ENCODE peak calls at places on chromosome 3, in five cellular contexts. R, U, F, J and M are unnamed samples.
A peak's percentile ranks its signal among the peaks of the same experiment; 100 is the strongest.

GRCh38 chr3:150370129-150370602 is 37.9 kb upstream of the TSC22D2 start:
- DNase-seq in J (no peak), F (peak; percentile 73), U (no peak), R (no peak), M (peak; percentile 91)

GRCh38 chr3:65732060-65732933 is 306.4 kb downstream of the MAGI1 start:
- DNase-seq in R (no peak), U (no peak), J (no peak), F (peak; percentile 15), M (peak; percentile 18)

GRCh38 chr3:176633511-176633910 is 563.8 kb downstream of the TBL1XR1 start:
- DNase-seq in R (no peak), J (no peak), F (no peak), U (no peak), M (no peak)

GRCh38 chr3:188345223-188345622 is 191.3 kb downstream of the LPP start:
- DNase-seq in F (no peak), J (no peak), U (no peak), R (no peak), M (peak; percentile 83)

GRCh38 chr3:129441215-129441614 is 1.2 kb downstream of the IFT122 start:
- DNase-seq in U (no peak), F (no peak), J (no peak), R (no peak), M (no peak)

GRCh38 chr3:105233056-105233455 is 133.7 kb upstream of the ALCAM start:
- DNase-seq in U (no peak), R (no peak), J (no peak), F (no peak), M (no peak)

GRCh38 chr3:72242326-72242725 is 457.4 kb upstream of the PROK2 start:
- DNase-seq in R (no peak), U (no peak), J (no peak), F (no peak), M (no peak)

GRCh38 chr3:170092907-170093306 is 55.1 kb downstream of the GPR160 start:
- DNase-seq in J (no peak), U (no peak), R (no peak), F (no peak), M (no peak)

DNA sequence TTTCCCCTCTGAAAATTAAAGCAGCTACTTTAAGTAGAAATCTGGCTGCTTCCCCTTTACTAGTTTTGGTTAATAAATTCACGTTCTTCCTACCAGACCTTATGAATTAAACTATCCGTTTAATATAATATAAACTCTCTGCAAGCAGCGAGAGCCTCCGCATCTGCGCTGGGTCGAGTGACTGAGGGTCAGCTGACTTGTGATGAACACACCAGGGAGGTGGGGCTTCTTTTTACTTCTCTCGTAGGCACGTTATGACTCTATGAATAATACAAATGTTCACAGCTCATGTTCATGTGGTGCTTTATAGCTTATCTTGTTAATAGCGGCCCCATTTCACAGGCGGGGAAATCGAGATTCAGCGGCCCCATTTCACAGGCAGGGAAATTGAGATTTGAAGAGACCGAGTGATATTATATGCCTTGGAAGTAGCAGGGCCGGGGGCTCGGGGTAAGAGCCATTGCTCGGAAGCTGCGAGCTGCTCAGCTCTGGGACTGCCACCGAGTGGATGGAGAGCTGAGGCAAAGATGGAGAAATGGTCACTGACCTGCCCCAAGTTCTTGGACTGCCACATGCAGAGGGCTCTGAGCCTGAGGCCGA is 8.3 kb downstream of the MUC4 start:
- DNase-seq in U (no peak), J (no peak), F (peak; percentile 53), R (no peak), M (no peak)
- H3K4me3 ChIP-seq in U (no peak overlapping the region), J (no peak overlapping the region), F (peak overlapping the region; percentile 33), R (no peak overlapping the region), M (no peak overlapping the region)

DNA sequence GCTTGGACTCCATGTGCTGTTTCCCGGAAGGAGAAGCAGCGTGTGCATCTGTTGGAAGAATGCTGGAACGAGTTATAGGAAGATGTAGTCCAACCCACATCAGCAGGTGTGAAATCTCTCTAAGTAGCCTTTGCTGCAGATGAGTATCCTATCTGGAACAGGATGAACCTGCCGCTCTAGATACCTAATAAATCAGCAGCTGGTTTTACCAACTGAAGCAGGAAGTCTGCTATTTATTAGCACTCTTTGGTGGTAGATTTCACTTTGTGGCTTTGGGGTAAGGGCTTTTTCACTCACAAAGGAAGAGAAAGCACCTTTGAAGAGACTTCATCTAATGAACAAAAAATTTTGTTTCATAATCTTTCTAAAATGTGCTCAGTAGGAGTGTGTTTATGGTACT is 66.4 kb downstream of the DCUN1D1 start:
- DNase-seq in R (no peak), F (no peak), U (no peak), J (no peak), M (no peak)
- H3K4me3 ChIP-seq in R (no peak overlapping the region), F (no peak overlapping the region), U (no peak overlapping the region), J (peak overlapping the region; percentile 69), M (no peak overlapping the region)

DNA sequence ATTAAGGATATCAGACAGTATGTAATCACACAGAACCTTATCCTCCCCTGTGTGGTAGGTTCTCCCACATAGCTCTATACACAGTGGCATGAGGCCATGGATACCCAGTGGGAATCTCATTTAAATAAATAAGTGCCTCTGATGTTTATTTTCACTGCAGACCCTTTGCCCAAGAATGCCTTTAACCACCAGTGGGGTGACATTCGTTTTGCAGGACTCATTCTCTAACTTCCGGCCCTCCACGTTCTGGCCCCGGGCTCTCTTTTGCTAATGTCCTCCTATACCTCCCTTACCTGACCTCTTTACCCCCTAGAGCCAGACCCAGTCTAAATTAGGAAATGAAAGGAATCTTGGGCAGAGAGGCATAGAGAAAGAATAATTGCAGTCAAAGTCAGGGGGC is 8.3 kb downstream of the CCDC80 start:
- DNase-seq in U (no peak), R (no peak), F (no peak), J (no peak), M (no peak)
- H3K4me3 ChIP-seq in U (no peak overlapping the region), R (no peak overlapping the region), F (no peak overlapping the region), J (no peak overlapping the region), M (no peak overlapping the region)

GRCh38 chr3:122918576-122919290 is 108.8 kb downstream of the SEMA5B start:
- DNase-seq in R (no peak), F (no peak), J (no peak), U (no peak), M (no peak)

GRCh38 chr3:122919291-122919610 is 108.3 kb downstream of the SEMA5B start:
- DNase-seq in F (no peak), U (no peak), R (no peak), J (no peak), M (no peak)

GRCh38 chr3:122916084-122916483 is 111.5 kb downstream of the SEMA5B start:
- DNase-seq in J (no peak), U (no peak), F (no peak), R (no peak), M (no peak)

GRCh38 chr3:122915300-122916055 is 112.1 kb downstream of the SEMA5B start:
- DNase-seq in U (no peak), J (no peak), F (no peak), R (no peak), M (no peak)

GRCh38 chr3:122916580-122916979 is 111.0 kb downstream of the SEMA5B start:
- DNase-seq in F (no peak), U (no peak), R (no peak), J (no peak), M (no peak)
- H3K4me3 ChIP-seq in F (no peak overlapping the region), U (no peak overlapping the region), R (no peak overlapping the region), J (no peak overlapping the region), M (no peak overlapping the region)

GRCh38 chr3:112302881-112303761 is 9.1 kb upstream of the SLC9C1 start:
- DNase-seq in U (no peak), F (no peak), J (no peak), R (no peak), M (no peak)
- H3K4me3 ChIP-seq in U (peak overlapping the region; percentile 53), F (peak overlapping the region; percentile 43), J (peak overlapping the region; percentile 87), R (no peak overlapping the region), M (peak overlapping the region; percentile 44)